ENCODE peak calls at places on chromosomes 3 and 15, in four cellular contexts. One of them, this sample, is unnamed. For H3K9me3, the result is how much of the 10 kb centered on the place peaks cover.

GRCh38 chr15:72193781-72194396 is 3.7 kb downstream of the GRAMD2A start:
- DNase-seq in HepG2: no peak
- DNase-seq in sigmoid colon: no peak
- DNase-seq in stomach: no peak
- DNase-seq in this sample: no peak

GRCh38 chr3:20924646-20925395 is 738.8 kb upstream of the SGO1 start:
- DNase-seq in HepG2: no peak
- DNase-seq in sigmoid colon: no peak
- DNase-seq in stomach: no peak
- DNase-seq in this sample: no peak

GRCh38 chr3:70742081-70742480 is 429.6 kb upstream of the MDFIC2 start:
- DNase-seq in HepG2: no peak
- DNase-seq in sigmoid colon: no peak
- DNase-seq in stomach: no peak
- DNase-seq in this sample: no peak

GRCh38 chr3:27714101-27714526 is 8.0 kb downstream of the EOMES start:
- DNase-seq in HepG2: no peak
- DNase-seq in sigmoid colon: no peak
- DNase-seq in stomach: no peak
- DNase-seq in this sample: no peak

GRCh38 chr3:8313591-8314298 is 187.9 kb upstream of the LMCD1 start:
- DNase-seq in HepG2: no peak
- DNase-seq in sigmoid colon: no peak
- DNase-seq in stomach: peak
- DNase-seq in this sample: no peak

GRCh38 chr3:122200681-122201080 is 17.2 kb downstream of the CASR start:
- DNase-seq in HepG2: no peak
- DNase-seq in sigmoid colon: no peak
- DNase-seq in stomach: no peak
- DNase-seq in this sample: no peak

GRCh38 chr15:97482521-97482920 is 478.0 kb upstream of the ARRDC4 start:
- DNase-seq in HepG2: no peak
- DNase-seq in sigmoid colon: no peak
- DNase-seq in stomach: no peak
- DNase-seq in this sample: no peak

GRCh38 chr3:27166888-27167287 is 202.3 kb downstream of the NEK10 start:
- DNase-seq in HepG2: no peak
- DNase-seq in sigmoid colon: no peak
- DNase-seq in stomach: no peak
- DNase-seq in this sample: peak

GRCh38 chr3:94928921-94929320 is 866.1 kb downstream of the NSUN3 start:
- DNase-seq in HepG2: peak
- DNase-seq in sigmoid colon: no peak
- DNase-seq in stomach: no peak
- DNase-seq in this sample: no peak

GRCh38 chr15:76169013-76169412 is 109.2 kb downstream of the TMEM266 start:
- DNase-seq in HepG2: no peak
- DNase-seq in sigmoid colon: no peak
- DNase-seq in stomach: no peak
- DNase-seq in this sample: no peak

GRCh38 chr3:172103724-172104123 is 64.3 kb downstream of the FNDC3B start:
- DNase-seq in HepG2: no peak
- DNase-seq in sigmoid colon: no peak
- DNase-seq in stomach: no peak
- DNase-seq in this sample: no peak

GRCh38 chr3:110900583-110900982 is 171.0 kb upstream of the NECTIN3 start:
- DNase-seq in HepG2: no peak
- DNase-seq in sigmoid colon: no peak
- DNase-seq in stomach: no peak
- DNase-seq in this sample: no peak

GRCh38 chr3:1693145-1693544 is 405.5 kb upstream of the CNTN4 start:
- DNase-seq in HepG2: no peak
- DNase-seq in sigmoid colon: no peak
- DNase-seq in stomach: no peak
- DNase-seq in this sample: no peak

GRCh38 chr3:64520334-64520733 is 167.5 kb downstream of the ADAMTS9 start:
- DNase-seq in HepG2: no peak
- DNase-seq in sigmoid colon: no peak
- DNase-seq in stomach: no peak
- DNase-seq in this sample: no peak

GRCh38 chr3:112007641-112008040 is 8.9 kb downstream of the TAGLN3 start:
- DNase-seq in HepG2: no peak
- DNase-seq in sigmoid colon: no peak
- DNase-seq in stomach: peak
- DNase-seq in this sample: no peak

GRCh38 chr3:72797773-72798543 is 50.3 kb downstream of the SHQ1 start:
- DNase-seq in HepG2: peak
- DNase-seq in sigmoid colon: no peak
- DNase-seq in stomach: peak
- DNase-seq in this sample: no peak

GRCh38 chr3:64093825-64094712 is 70.8 kb upstream of the PSMD6 start:
- DNase-seq in HepG2: no peak
- DNase-seq in sigmoid colon: no peak
- DNase-seq in stomach: no peak
- DNase-seq in this sample: no peak

DNA sequence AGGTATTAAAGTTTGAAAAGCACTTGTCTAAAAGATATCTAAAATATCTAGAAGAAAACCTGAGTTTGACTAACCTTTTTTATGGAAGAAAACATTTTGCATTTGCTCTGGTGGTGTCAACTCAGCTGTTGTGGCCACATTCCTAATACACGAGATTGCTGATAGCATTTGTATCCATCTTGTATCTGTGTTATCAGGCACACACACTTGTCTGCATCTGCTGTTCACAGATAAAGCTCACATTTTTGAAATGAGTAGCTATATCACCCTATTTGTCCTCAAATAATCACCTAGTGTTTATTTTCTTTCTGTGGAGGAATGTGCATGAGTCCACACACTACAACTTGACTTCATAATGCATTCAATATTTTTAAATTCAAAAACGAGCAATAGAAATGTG is 632.3 kb upstream of the NR2F2 start:
- DNase-seq in HepG2: no peak
- DNase-seq in sigmoid colon: no peak
- DNase-seq in stomach: no peak
- DNase-seq in this sample: no peak
- H3K9me3 ChIP-seq in HepG2: half or more
- H3K9me3 ChIP-seq in sigmoid colon: under half
- H3K9me3 ChIP-seq in stomach: half or more
- H3K9me3 ChIP-seq in this sample: half or more

GRCh38 chr3:74787008-74787407 is 172.5 kb upstream of the CNTN3 start:
- DNase-seq in HepG2: no peak
- DNase-seq in sigmoid colon: no peak
- DNase-seq in stomach: no peak
- DNase-seq in this sample: no peak
- TF ChIP-seq POLR2AphosphoS5 in HepG2: no peak
- TF ChIP-seq POLR2AphosphoS5 in sigmoid colon: no peak
- TF ChIP-seq POLR2AphosphoS5 in stomach: no peak
- TF ChIP-seq POLR2AphosphoS5 in this sample: no peak

DNA sequence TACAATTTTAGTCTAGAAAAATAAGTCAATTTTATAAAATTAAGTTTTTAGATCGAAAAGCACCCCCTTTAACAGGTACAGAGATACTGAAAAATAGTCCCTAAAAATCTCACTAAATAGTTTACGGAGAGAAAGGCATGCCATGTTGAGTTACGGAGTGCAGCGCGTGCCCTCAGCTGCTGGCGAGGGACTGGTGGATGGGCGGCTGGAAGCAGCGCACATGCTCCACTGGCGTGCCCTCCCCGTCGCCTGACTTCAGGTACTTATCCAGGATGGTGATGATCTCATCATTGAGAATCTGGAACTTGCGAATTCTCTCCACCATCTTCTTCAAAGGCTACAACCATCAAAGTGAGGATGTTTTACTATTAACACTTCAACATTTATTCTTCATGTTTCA is 31.4 kb downstream of the NIPA2 start:
- DNase-seq in HepG2: no peak
- DNase-seq in sigmoid colon: no peak
- DNase-seq in stomach: no peak
- DNase-seq in this sample: no peak
- H3K27ac ChIP-seq in HepG2: no peak
- H3K27ac ChIP-seq in sigmoid colon: no peak
- H3K27ac ChIP-seq in stomach: no peak
- H3K27ac ChIP-seq in this sample: no peak

DNA sequence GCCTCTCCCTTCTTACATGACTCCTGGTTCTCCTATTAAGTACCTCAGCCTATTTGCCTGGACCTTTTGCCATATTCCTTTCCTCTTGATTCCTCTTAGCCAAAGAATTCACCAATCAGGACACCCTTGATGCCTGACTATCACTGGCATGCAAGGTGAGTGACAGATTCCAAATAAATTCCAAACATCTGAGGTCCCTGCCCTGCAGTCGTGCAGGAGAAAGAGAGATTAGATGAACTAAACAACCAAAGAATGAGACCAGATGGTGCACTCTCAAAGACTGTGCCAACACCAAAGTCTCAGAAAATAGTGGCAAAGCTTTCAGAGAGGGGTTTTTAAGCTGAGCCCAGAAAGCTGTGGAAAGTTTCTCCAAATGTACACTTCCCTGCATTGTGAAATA is 4.0 kb downstream of the MKRN3 start:
- DNase-seq in HepG2: no peak
- DNase-seq in sigmoid colon: no peak
- DNase-seq in stomach: no peak
- DNase-seq in this sample: no peak
- H3K9me3 ChIP-seq in HepG2: under half
- H3K9me3 ChIP-seq in sigmoid colon: under half
- H3K9me3 ChIP-seq in stomach: under half
- H3K9me3 ChIP-seq in this sample: under half

GRCh38 chr3:134344560-134344959 is 29.7 kb downstream of the AMOTL2 start:
- DNase-seq in HepG2: no peak
- DNase-seq in sigmoid colon: no peak
- DNase-seq in stomach: no peak
- DNase-seq in this sample: no peak
- TF ChIP-seq POLR2AphosphoS5 in HepG2: no peak
- TF ChIP-seq POLR2AphosphoS5 in sigmoid colon: no peak
- TF ChIP-seq POLR2AphosphoS5 in stomach: no peak
- TF ChIP-seq POLR2AphosphoS5 in this sample: no peak

GRCh38 chr3:53134631-53135232 is 4.5 kb upstream of the RFT1 start:
- DNase-seq in HepG2: peak
- DNase-seq in sigmoid colon: peak
- DNase-seq in stomach: peak
- DNase-seq in this sample: peak
- H3K27ac ChIP-seq in HepG2: no peak
- H3K27ac ChIP-seq in sigmoid colon: no peak
- H3K27ac ChIP-seq in stomach: no peak
- H3K27ac ChIP-seq in this sample: no peak

DNA sequence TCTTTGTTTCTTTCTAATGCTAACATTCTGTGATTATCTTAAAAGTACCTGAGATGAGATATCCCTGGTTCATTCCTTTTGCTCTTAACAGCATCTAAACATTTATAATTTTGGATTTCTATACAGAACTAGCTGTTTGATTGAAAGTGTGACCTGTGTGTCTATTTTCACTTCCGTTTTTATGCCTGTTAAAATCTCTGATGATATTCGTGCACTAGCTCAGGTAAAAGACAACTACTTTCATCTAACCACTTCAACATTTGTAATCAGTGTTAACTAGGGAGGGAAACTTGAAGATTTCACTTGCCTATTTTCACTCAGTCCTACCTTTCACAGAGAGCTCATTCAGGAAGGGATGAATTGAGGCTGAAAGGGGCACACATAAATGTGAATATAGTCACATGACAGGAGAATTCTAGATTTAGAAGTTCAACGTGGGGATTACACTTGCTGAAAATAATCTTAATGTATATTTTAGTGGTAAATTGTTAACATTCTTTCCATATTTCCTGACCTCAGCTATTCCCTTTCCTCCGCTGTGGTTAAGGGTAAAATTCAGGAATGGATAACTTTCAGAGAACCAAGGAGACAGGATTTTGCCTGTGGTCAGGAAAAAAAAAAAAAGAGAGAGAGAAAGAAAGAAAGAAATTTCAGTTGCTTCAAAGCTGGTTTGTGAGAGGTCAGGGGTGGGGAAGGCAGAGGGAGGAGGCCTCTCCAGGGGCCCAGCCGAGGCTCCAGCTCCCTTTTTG is 159.8 kb upstream of the TSC22D2 start:
- DNase-seq in HepG2: no peak
- DNase-seq in sigmoid colon: no peak
- DNase-seq in stomach: no peak
- DNase-seq in this sample: no peak
- H3K9me3 ChIP-seq in HepG2: under half
- H3K9me3 ChIP-seq in sigmoid colon: under half
- H3K9me3 ChIP-seq in stomach: under half
- H3K9me3 ChIP-seq in this sample: under half

GRCh38 chr15:70487380-70487725 is 276.0 kb downstream of the UACA start:
- DNase-seq in HepG2: no peak
- DNase-seq in sigmoid colon: no peak
- DNase-seq in stomach: no peak
- DNase-seq in this sample: no peak

GRCh38 chr15:70490148-70490837 is 273.1 kb downstream of the UACA start:
- DNase-seq in HepG2: no peak
- DNase-seq in sigmoid colon: no peak
- DNase-seq in stomach: no peak
- DNase-seq in this sample: no peak

GRCh38 chr15:70490838-70491155 is 272.6 kb downstream of the UACA start:
- DNase-seq in HepG2: no peak
- DNase-seq in sigmoid colon: no peak
- DNase-seq in stomach: no peak
- DNase-seq in this sample: no peak

GRCh38 chr15:70488002-70488605 is 275.3 kb downstream of the UACA start:
- DNase-seq in HepG2: peak
- DNase-seq in sigmoid colon: peak
- DNase-seq in stomach: peak
- DNase-seq in this sample: peak

GRCh38 chr15:70488941-70489848 is 274.2 kb downstream of the UACA start:
- DNase-seq in HepG2: no peak
- DNase-seq in sigmoid colon: no peak
- DNase-seq in stomach: no peak
- DNase-seq in this sample: no peak
- TF ChIP-seq POLR2AphosphoS5 in HepG2: no peak
- TF ChIP-seq POLR2AphosphoS5 in sigmoid colon: no peak
- TF ChIP-seq POLR2AphosphoS5 in stomach: no peak
- TF ChIP-seq POLR2AphosphoS5 in this sample: no peak

GRCh38 chr3:126266291-126266840 is 86.0 kb upstream of the ALDH1L1 start:
- DNase-seq in HepG2: no peak
- DNase-seq in sigmoid colon: peak
- DNase-seq in stomach: peak
- DNase-seq in this sample: peak
- H3K27ac ChIP-seq in HepG2: no peak
- H3K27ac ChIP-seq in sigmoid colon: peak
- H3K27ac ChIP-seq in stomach: peak
- H3K27ac ChIP-seq in this sample: peak

GRCh38 chr15:24971052-24971451 is 16.3 kb downstream of the SNRPN start:
- DNase-seq in HepG2: no peak
- DNase-seq in sigmoid colon: no peak
- DNase-seq in stomach: no peak
- DNase-seq in this sample: no peak

GRCh38 chr15:24971772-24972171 is 17.0 kb downstream of the SNRPN start:
- DNase-seq in HepG2: no peak
- DNase-seq in sigmoid colon: no peak
- DNase-seq in stomach: no peak
- DNase-seq in this sample: no peak

GRCh38 chr15:24977686-24978085 is 22.9 kb downstream of the SNRPN start:
- DNase-seq in HepG2: no peak
- DNase-seq in sigmoid colon: no peak
- DNase-seq in stomach: no peak
- DNase-seq in this sample: no peak

GRCh38 chr15:24976932-24977331 is 22.1 kb downstream of the SNRPN start:
- DNase-seq in HepG2: no peak
- DNase-seq in sigmoid colon: no peak
- DNase-seq in stomach: no peak
- DNase-seq in this sample: no peak
- H3K9me3 ChIP-seq in HepG2: half or more
- H3K9me3 ChIP-seq in sigmoid colon: under half
- H3K9me3 ChIP-seq in stomach: half or more
- H3K9me3 ChIP-seq in this sample: under half